ENCODE peak calls at places on chromosomes 6 and 20, in ten cellular contexts. R, I, H, X, F, P, M, E, O and D are unnamed samples.

GRCh38 chr20:36093025-36093803 is 61.3 kb upstream of the EPB41L1 start:
- DNase-seq in R (peak), I (no peak), H (no peak), X (no peak), F (peak), P (no peak), M (peak), E (no peak), O (no peak), D (no peak)

GRCh38 chr6:129593233-129593564 is 116.8 kb downstream of the ARHGAP18 start:
- DNase-seq in R (no peak), I (no peak), H (peak), X (no peak), F (no peak), P (no peak), M (no peak), E (no peak), O (no peak), D (no peak)

GRCh38 chr6:33583591-33584155 is 3.6 kb upstream of the BAK1 start:
- DNase-seq in R (no peak), I (peak), H (no peak), X (no peak), F (no peak), P (no peak), M (no peak), E (peak), O (no peak), D (no peak)

GRCh38 chr6:139369068-139369467 is 5.4 kb downstream of the CITED2 start:
- DNase-seq in R (no peak), I (no peak), H (peak), X (no peak), F (no peak), P (no peak), M (no peak), E (peak), O (no peak), D (no peak)

GRCh38 chr6:20660534-20660933 is 126.3 kb downstream of the CDKAL1 start:
- DNase-seq in R (no peak), I (no peak), H (no peak), X (no peak), F (no peak), P (no peak), M (no peak), E (no peak), O (no peak), D (no peak)

GRCh38 chr20:11403711-11404110 is 514.0 kb upstream of the BTBD3 start:
- DNase-seq in R (no peak), I (no peak), H (peak), X (no peak), F (no peak), P (no peak), M (no peak), E (no peak), O (no peak), D (no peak)

GRCh38 chr20:38426498-38426897 is 8.6 kb downstream of the SNHG17 start:
- DNase-seq in R (no peak), I (no peak), H (no peak), X (no peak), F (no peak), P (no peak), M (no peak), E (no peak), O (no peak), D (no peak)

GRCh38 chr20:17543531-17543961 is 12.4 kb upstream of the BFSP1 start:
- DNase-seq in R (no peak), I (no peak), H (peak), X (no peak), F (no peak), P (no peak), M (no peak), E (no peak), O (no peak), D (peak)

GRCh38 chr6:31862344-31863235 is at the start of gene NEU1:
- DNase-seq in R (peak), I (peak), H (peak), X (peak), F (peak), P (peak), M (peak), E (peak), O (peak), D (peak)

GRCh38 chr6:43773981-43774775 is 4.2 kb downstream of the VEGFA start:
- DNase-seq in R (no peak), I (no peak), H (no peak), X (no peak), F (no peak), P (no peak), M (no peak), E (no peak), O (no peak), D (no peak)

GRCh38 chr6:165266236-165267025 is 43.0 kb downstream of the C6orf118 start:
- DNase-seq in R (no peak), I (no peak), H (no peak), X (no peak), F (no peak), P (no peak), M (no peak), E (no peak), O (no peak), D (no peak)